ENCODE peak calls at places on chromosome 13, in five cellular contexts. V, H, Q, K and T are unnamed samples.
A peak's percentile ranks its signal among the peaks of the same experiment; 100 is the strongest.

GRCh38 chr13:72545030-72545719 is 182.3 kb downstream of the MZT1 start:
- DNase-seq in V (no peak), H (no peak), Q (no peak), K (no peak), T (no peak)

GRCh38 chr13:110311721-110312668 is 4.9 kb downstream of the COL4A2 start:
- DNase-seq in V (no peak), H (no peak), Q (no peak), K (no peak), T (no peak)

GRCh38 chr13:100875392-100876043 is 200.9 kb upstream of the TMTC4 start:
- DNase-seq in V (no peak), H (no peak), Q (no peak), K (no peak), T (no peak)

GRCh38 chr13:44237276-44237767 is 136.3 kb upstream of the SERP2 start:
- DNase-seq in V (peak; percentile 69), H (no peak), Q (peak; percentile 35), K (peak; percentile 60), T (no peak)

GRCh38 chr13:61413572-61413971 is 2.1 kb downstream of the PCDH20 start:
- DNase-seq in V (no peak), H (no peak), Q (no peak), K (no peak), T (no peak)

GRCh38 chr13:113668491-113668971 is 1.5 kb downstream of the GRK1 start:
- DNase-seq in V (peak; percentile 2), H (no peak), Q (no peak), K (no peak), T (no peak)

GRCh38 chr13:74136089-74136658 is 2.0 kb upstream of the KLF12 start:
- DNase-seq in V (peak; percentile 26), H (peak; percentile 43), Q (peak; percentile 51), K (no peak), T (peak; percentile 20)

GRCh38 chr13:29676535-29676934 is 81.0 kb upstream of the SLC7A1 start:
- DNase-seq in V (no peak), H (no peak), Q (no peak), K (no peak), T (no peak)

GRCh38 chr13:59874973-59875372 is 288.8 kb downstream of the DIAPH3 start:
- DNase-seq in V (no peak), H (no peak), Q (no peak), K (no peak), T (no peak)

GRCh38 chr13:40496035-40496810 is 170.2 kb downstream of the FOXO1 start:
- DNase-seq in V (no peak), H (no peak), Q (no peak), K (no peak), T (no peak)

GRCh38 chr13:54687173-54687572 is 1658.6 kb downstream of the OLFM4 start:
- DNase-seq in V (no peak), H (no peak), Q (no peak), K (no peak), T (no peak)

GRCh38 chr13:23321534-23322241 is 111.8 kb downstream of the SACS start:
- DNase-seq in V (no peak), H (peak; percentile 6), Q (no peak), K (no peak), T (no peak)

GRCh38 chr13:23319915-23320224 is 113.6 kb downstream of the SACS start:
- DNase-seq in V (no peak), H (no peak), Q (no peak), K (no peak), T (no peak)

GRCh38 chr13:23323946-23324709 is 109.4 kb downstream of the SACS start:
- DNase-seq in V (no peak), H (no peak), Q (no peak), K (no peak), T (no peak)

GRCh38 chr13:23322353-23323336 is 110.9 kb downstream of the SACS start:
- DNase-seq in V (no peak), H (no peak), Q (no peak), K (no peak), T (no peak)

DNA sequence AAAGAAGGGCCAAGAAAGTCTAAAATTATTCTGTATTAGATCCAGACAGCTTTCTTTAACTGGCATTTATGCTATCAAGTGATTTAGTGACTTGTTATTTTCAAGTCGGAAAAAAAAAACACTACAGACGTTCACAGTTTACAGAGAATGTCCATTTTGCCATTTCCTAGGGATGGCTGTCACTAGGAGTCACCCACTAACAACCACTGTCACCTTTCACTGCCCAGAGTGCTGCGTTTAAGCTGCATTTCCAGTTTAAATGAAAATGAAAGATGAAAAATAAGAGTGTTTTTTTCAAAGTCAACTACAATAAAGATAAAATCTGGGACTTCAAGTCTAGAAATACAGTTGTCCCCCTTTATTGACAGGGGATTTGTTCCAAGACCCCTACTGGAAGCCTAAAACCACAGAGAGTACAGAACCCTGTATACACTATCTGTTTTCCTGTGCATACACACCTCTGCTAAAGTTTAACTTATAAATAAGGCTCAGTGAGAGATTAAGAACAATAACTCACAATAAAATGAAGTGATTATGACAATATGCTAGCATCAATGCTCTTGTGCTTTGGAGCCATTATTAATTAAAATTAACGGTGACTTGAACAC is 112.5 kb downstream of the SACS start:
- DNase-seq in V (no peak), H (no peak), Q (no peak), K (no peak), T (no peak)
- H3K36me3 ChIP-seq in V (no peaks in the 10 kb centered on the region), H (no peaks in the 10 kb centered on the region), Q (no peaks in the 10 kb centered on the region), K (no peaks in the 10 kb centered on the region), T (no peaks in the 10 kb centered on the region)

GRCh38 chr13:21076265-21076653 is 14.9 kb upstream of the LATS2 start:
- DNase-seq in V (no peak), H (no peak), Q (no peak), K (no peak), T (no peak)
- H3K4me3 ChIP-seq in V (peak overlapping the region; percentile 42), H (no peak overlapping the region), Q (peak overlapping the region; percentile 40), K (no peak overlapping the region), T (peak overlapping the region; percentile 32)

DNA sequence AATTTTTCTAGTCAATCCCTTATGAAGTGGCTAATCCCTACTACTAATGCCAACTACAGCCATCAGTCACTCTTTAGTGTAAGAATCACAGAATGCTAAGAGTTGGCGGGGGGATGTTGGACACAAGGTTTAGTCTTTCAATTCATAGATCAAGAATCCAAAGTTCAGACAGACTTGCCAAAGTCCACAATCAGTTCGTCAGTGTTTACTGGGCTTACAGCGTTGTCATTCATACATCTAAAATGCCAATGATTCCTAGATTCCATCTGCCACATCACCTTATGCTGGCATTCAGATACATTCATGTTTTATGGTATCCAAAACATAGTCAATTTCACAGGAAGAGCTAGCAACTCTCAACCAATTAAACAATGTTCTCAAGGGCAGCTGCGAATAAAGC is 18.1 kb downstream of the RCBTB2 start:
- DNase-seq in V (no peak), H (no peak), Q (no peak), K (no peak), T (no peak)
- H3K9me3 ChIP-seq in V (no peaks in the 10 kb centered on the region), H (no peaks in the 10 kb centered on the region), Q (no peaks in the 10 kb centered on the region), K (no peaks in the 10 kb centered on the region), T (no peaks in the 10 kb centered on the region)

GRCh38 chr13:75310005-75310580 is 171.9 kb downstream of the TBC1D4 start:
- DNase-seq in V (no peak), H (no peak), Q (no peak), K (no peak), T (no peak)
- H3K36me3 ChIP-seq in V (no peaks in the 10 kb centered on the region), H (peaks cover 4% of the 10 kb centered on the region), Q (no peaks in the 10 kb centered on the region), K (peaks cover 4% of the 10 kb centered on the region), T (peaks cover 25% of the 10 kb centered on the region)